ENCODE peak calls at places on chromosomes 12 and 14, in eight cellular contexts. One of them, this sample, is unnamed.

GRCh38 chr14:37594238-37594915 is 672 bp downstream of the FOXA1 start:
- DNase-seq in GM20000: no peak
- DNase-seq in ascending aorta: no peak
- DNase-seq in AG10803: peak
- DNase-seq in progenitor cell of endocrine pancreas: peak
- DNase-seq in Calu3: peak
- DNase-seq in HCT116: peak
- DNase-seq in left lung: no peak
- DNase-seq in this sample: no peak

GRCh38 chr14:31297112-31297511 is 89.5 kb upstream of the HECTD1 start:
- DNase-seq in progenitor cell of endocrine pancreas: no peak
- DNase-seq in ascending aorta: no peak
- DNase-seq in Calu3: no peak
- DNase-seq in GM20000: no peak
- DNase-seq in HCT116: no peak
- DNase-seq in AG10803: no peak
- DNase-seq in left lung: no peak
- DNase-seq in this sample: no peak

GRCh38 chr12:50101663-50102062 is 2.1 kb upstream of the GPD1 start:
- DNase-seq in HCT116: peak
- DNase-seq in progenitor cell of endocrine pancreas: no peak
- DNase-seq in GM20000: no peak
- DNase-seq in left lung: no peak
- DNase-seq in AG10803: peak
- DNase-seq in Calu3: no peak
- DNase-seq in ascending aorta: no peak
- DNase-seq in this sample: no peak

GRCh38 chr14:68864301-68864810 is 71.5 kb upstream of the ZFP36L1 start:
- DNase-seq in progenitor cell of endocrine pancreas: no peak
- DNase-seq in AG10803: peak
- DNase-seq in left lung: no peak
- DNase-seq in HCT116: no peak
- DNase-seq in GM20000: no peak
- DNase-seq in Calu3: no peak
- DNase-seq in ascending aorta: no peak
- DNase-seq in this sample: no peak

GRCh38 chr14:69151458-69152180 is 1.3 kb downstream of the DCAF5 start:
- DNase-seq in progenitor cell of endocrine pancreas: peak
- DNase-seq in ascending aorta: no peak
- DNase-seq in HCT116: peak
- DNase-seq in Calu3: peak
- DNase-seq in GM20000: peak
- DNase-seq in AG10803: peak
- DNase-seq in left lung: peak
- DNase-seq in this sample: peak

GRCh38 chr14:24630087-24630871 is 3.7 kb downstream of the GZMB start:
- DNase-seq in Calu3: no peak
- DNase-seq in AG10803: no peak
- DNase-seq in left lung: no peak
- DNase-seq in HCT116: no peak
- DNase-seq in GM20000: no peak
- DNase-seq in progenitor cell of endocrine pancreas: no peak
- DNase-seq in ascending aorta: no peak
- DNase-seq in this sample: no peak

GRCh38 chr12:52616680-52617402 is 1.5 kb downstream of the KRT73 start:
- DNase-seq in progenitor cell of endocrine pancreas: no peak
- DNase-seq in Calu3: no peak
- DNase-seq in AG10803: no peak
- DNase-seq in ascending aorta: no peak
- DNase-seq in GM20000: no peak
- DNase-seq in left lung: no peak
- DNase-seq in HCT116: no peak
- DNase-seq in this sample: no peak

GRCh38 chr12:26938660-26939185 is 453 bp downstream of the FGFR1OP2 start:
- DNase-seq in AG10803: no peak
- DNase-seq in ascending aorta: no peak
- DNase-seq in HCT116: peak
- DNase-seq in GM20000: peak
- DNase-seq in Calu3: no peak
- DNase-seq in left lung: peak
- DNase-seq in progenitor cell of endocrine pancreas: no peak
- DNase-seq in this sample: no peak

GRCh38 chr14:74246561-74246960 is 7.3 kb downstream of the VSX2 start:
- DNase-seq in AG10803: no peak
- DNase-seq in Calu3: no peak
- DNase-seq in ascending aorta: no peak
- DNase-seq in progenitor cell of endocrine pancreas: no peak
- DNase-seq in GM20000: no peak
- DNase-seq in left lung: no peak
- DNase-seq in HCT116: no peak
- DNase-seq in this sample: no peak

GRCh38 chr12:76554411-76555225 is 5.0 kb downstream of the OSBPL8 start:
- DNase-seq in progenitor cell of endocrine pancreas: no peak
- DNase-seq in ascending aorta: no peak
- DNase-seq in Calu3: no peak
- DNase-seq in left lung: no peak
- DNase-seq in HCT116: no peak
- DNase-seq in GM20000: no peak
- DNase-seq in AG10803: no peak
- DNase-seq in this sample: no peak

GRCh38 chr12:122167328-122167925 is 6.6 kb downstream of the IL31 start:
- DNase-seq in AG10803: no peak
- DNase-seq in GM20000: no peak
- DNase-seq in left lung: no peak
- DNase-seq in Calu3: no peak
- DNase-seq in progenitor cell of endocrine pancreas: no peak
- DNase-seq in ascending aorta: no peak
- DNase-seq in HCT116: no peak
- DNase-seq in this sample: no peak

GRCh38 chr14:31312934-31313333 is 105.3 kb upstream of the HECTD1 start:
- DNase-seq in AG10803: no peak
- DNase-seq in GM20000: no peak
- DNase-seq in ascending aorta: no peak
- DNase-seq in progenitor cell of endocrine pancreas: no peak
- DNase-seq in Calu3: no peak
- DNase-seq in HCT116: no peak
- DNase-seq in left lung: no peak
- DNase-seq in this sample: no peak

GRCh38 chr12:12194206-12194605 is 72.6 kb downstream of the LRP6 start:
- DNase-seq in AG10803: no peak
- DNase-seq in left lung: no peak
- DNase-seq in Calu3: peak
- DNase-seq in HCT116: peak
- DNase-seq in progenitor cell of endocrine pancreas: no peak
- DNase-seq in ascending aorta: no peak
- DNase-seq in GM20000: no peak
- DNase-seq in this sample: no peak

GRCh38 chr14:91892918-91893527 is 25.7 kb upstream of the TC2N start:
- DNase-seq in GM20000: peak
- DNase-seq in AG10803: no peak
- DNase-seq in left lung: no peak
- DNase-seq in Calu3: peak
- DNase-seq in progenitor cell of endocrine pancreas: no peak
- DNase-seq in ascending aorta: no peak
- DNase-seq in HCT116: peak
- DNase-seq in this sample: no peak

GRCh38 chr14:87161502-87161901 is 831.5 kb downstream of the GALC start:
- DNase-seq in ascending aorta: no peak
- DNase-seq in AG10803: no peak
- DNase-seq in left lung: no peak
- DNase-seq in Calu3: no peak
- DNase-seq in GM20000: no peak
- DNase-seq in HCT116: no peak
- DNase-seq in progenitor cell of endocrine pancreas: no peak
- DNase-seq in this sample: no peak

GRCh38 chr12:124015791-124016510 is 42.9 kb downstream of the ZNF664 start:
- DNase-seq in AG10803: no peak
- DNase-seq in progenitor cell of endocrine pancreas: no peak
- DNase-seq in HCT116: no peak
- DNase-seq in Calu3: no peak
- DNase-seq in GM20000: no peak
- DNase-seq in left lung: no peak
- DNase-seq in ascending aorta: no peak
- DNase-seq in this sample: no peak

GRCh38 chr14:22002860-22003284 is 329.3 kb upstream of the OR4E1 start:
- DNase-seq in ascending aorta: no peak
- DNase-seq in HCT116: peak
- DNase-seq in AG10803: no peak
- DNase-seq in left lung: no peak
- DNase-seq in progenitor cell of endocrine pancreas: no peak
- DNase-seq in Calu3: peak
- DNase-seq in GM20000: no peak
- DNase-seq in this sample: no peak
- TF ChIP-seq CTCF in ascending aorta: peak
- TF ChIP-seq CTCF in HCT116: peak
- TF ChIP-seq CTCF in AG10803: no peak
- TF ChIP-seq CTCF in left lung: no peak
- TF ChIP-seq CTCF in progenitor cell of endocrine pancreas: peak
- TF ChIP-seq CTCF in Calu3: no peak
- TF ChIP-seq CTCF in GM20000: peak
- TF ChIP-seq CTCF in this sample: no peak

GRCh38 chr12:55843431-55843830 is 695 bp upstream of the MMP19 start:
- DNase-seq in left lung: no peak
- DNase-seq in HCT116: no peak
- DNase-seq in GM20000: no peak
- DNase-seq in progenitor cell of endocrine pancreas: no peak
- DNase-seq in ascending aorta: no peak
- DNase-seq in AG10803: no peak
- DNase-seq in Calu3: no peak
- DNase-seq in this sample: no peak

GRCh38 chr12:55840581-55841351 is 2.0 kb downstream of the MMP19 start:
- DNase-seq in Calu3: no peak
- DNase-seq in ascending aorta: no peak
- DNase-seq in progenitor cell of endocrine pancreas: no peak
- DNase-seq in HCT116: no peak
- DNase-seq in GM20000: no peak
- DNase-seq in left lung: no peak
- DNase-seq in AG10803: no peak
- DNase-seq in this sample: no peak

GRCh38 chr12:55838361-55838760 is 4.4 kb downstream of the MMP19 start:
- DNase-seq in GM20000: no peak
- DNase-seq in HCT116: no peak
- DNase-seq in AG10803: no peak
- DNase-seq in ascending aorta: no peak
- DNase-seq in left lung: no peak
- DNase-seq in progenitor cell of endocrine pancreas: no peak
- DNase-seq in Calu3: no peak
- DNase-seq in this sample: no peak

GRCh38 chr12:55842681-55843429 is at the start of gene MMP19:
- DNase-seq in Calu3: no peak
- DNase-seq in left lung: no peak
- DNase-seq in progenitor cell of endocrine pancreas: no peak
- DNase-seq in GM20000: no peak
- DNase-seq in ascending aorta: no peak
- DNase-seq in HCT116: no peak
- DNase-seq in AG10803: peak
- DNase-seq in this sample: no peak

DNA sequence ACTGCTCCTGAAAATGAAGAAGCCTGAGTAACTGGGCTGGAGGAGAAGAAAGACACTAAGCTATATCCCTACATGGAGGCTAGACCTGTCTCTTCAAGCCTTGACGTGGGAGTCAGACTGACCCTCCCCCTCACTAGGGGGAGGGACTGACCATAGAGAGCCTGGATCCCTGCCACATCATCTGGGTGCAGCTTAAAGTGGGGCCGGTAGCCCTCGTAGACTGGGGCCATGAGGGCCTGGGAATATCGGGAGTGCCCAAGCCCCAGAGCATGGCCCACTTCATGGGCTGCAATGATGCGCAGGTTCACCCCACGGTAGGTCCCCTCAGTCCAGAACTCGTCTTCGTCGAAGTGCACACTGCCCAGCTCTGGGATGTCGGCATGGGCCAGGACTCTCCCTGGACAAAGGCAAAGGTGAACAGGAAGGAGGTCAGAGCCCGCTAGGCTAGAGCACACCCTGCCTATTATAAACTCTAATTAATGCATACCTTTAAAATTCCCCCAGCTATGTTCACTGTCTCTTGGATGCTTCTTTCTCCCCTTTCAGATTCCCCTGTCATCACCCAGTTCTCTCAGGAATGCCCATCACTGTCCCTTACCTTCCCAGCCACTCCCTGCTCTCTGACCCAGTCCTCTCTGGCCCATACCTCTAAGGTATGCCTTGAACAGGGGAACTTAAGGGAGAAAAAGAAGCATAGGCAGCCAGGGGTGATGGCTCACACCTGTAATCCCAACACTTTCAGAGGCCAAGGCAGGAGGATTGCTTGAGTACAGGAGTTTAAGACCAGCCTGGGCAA is 3.2 kb downstream of the MMP19 start:
- DNase-seq in left lung: no peak
- DNase-seq in HCT116: no peak
- DNase-seq in progenitor cell of endocrine pancreas: no peak
- DNase-seq in ascending aorta: no peak
- DNase-seq in AG10803: no peak
- DNase-seq in GM20000: no peak
- DNase-seq in Calu3: no peak
- DNase-seq in this sample: no peak
- TF ChIP-seq CTCF in left lung: no peak
- TF ChIP-seq CTCF in HCT116: no peak
- TF ChIP-seq CTCF in progenitor cell of endocrine pancreas: no peak
- TF ChIP-seq CTCF in ascending aorta: no peak
- TF ChIP-seq CTCF in AG10803: no peak
- TF ChIP-seq CTCF in GM20000: no peak
- TF ChIP-seq CTCF in Calu3: no peak
- TF ChIP-seq CTCF in this sample: no peak

GRCh38 chr12:109548258-109548657 is 25.0 kb downstream of the MMAB start:
- DNase-seq in ascending aorta: no peak
- DNase-seq in HCT116: no peak
- DNase-seq in Calu3: no peak
- DNase-seq in left lung: peak
- DNase-seq in GM20000: no peak
- DNase-seq in AG10803: no peak
- DNase-seq in progenitor cell of endocrine pancreas: no peak
- DNase-seq in this sample: no peak
- TF ChIP-seq CTCF in ascending aorta: no peak
- TF ChIP-seq CTCF in HCT116: no peak
- TF ChIP-seq CTCF in Calu3: no peak
- TF ChIP-seq CTCF in left lung: no peak
- TF ChIP-seq CTCF in GM20000: no peak
- TF ChIP-seq CTCF in AG10803: no peak
- TF ChIP-seq CTCF in progenitor cell of endocrine pancreas: no peak
- TF ChIP-seq CTCF in this sample: no peak

GRCh38 chr12:125538800-125539199 is 473.6 kb downstream of the AACS start:
- DNase-seq in progenitor cell of endocrine pancreas: no peak
- DNase-seq in left lung: peak
- DNase-seq in Calu3: no peak
- DNase-seq in ascending aorta: no peak
- DNase-seq in GM20000: no peak
- DNase-seq in AG10803: no peak
- DNase-seq in HCT116: no peak
- DNase-seq in this sample: no peak

GRCh38 chr12:125528300-125528699 is 463.1 kb downstream of the AACS start:
- DNase-seq in HCT116: no peak
- DNase-seq in ascending aorta: no peak
- DNase-seq in left lung: no peak
- DNase-seq in Calu3: no peak
- DNase-seq in AG10803: no peak
- DNase-seq in GM20000: no peak
- DNase-seq in progenitor cell of endocrine pancreas: no peak
- DNase-seq in this sample: no peak

GRCh38 chr12:125530876-125531275 is 465.6 kb downstream of the AACS start:
- DNase-seq in ascending aorta: no peak
- DNase-seq in Calu3: no peak
- DNase-seq in left lung: no peak
- DNase-seq in HCT116: no peak
- DNase-seq in progenitor cell of endocrine pancreas: no peak
- DNase-seq in GM20000: no peak
- DNase-seq in AG10803: no peak
- DNase-seq in this sample: no peak

GRCh38 chr12:125533434-125534029 is 468.3 kb downstream of the AACS start:
- DNase-seq in HCT116: no peak
- DNase-seq in ascending aorta: no peak
- DNase-seq in GM20000: peak
- DNase-seq in Calu3: peak
- DNase-seq in progenitor cell of endocrine pancreas: peak
- DNase-seq in left lung: peak
- DNase-seq in AG10803: no peak
- DNase-seq in this sample: no peak
- TF ChIP-seq CTCF in HCT116: peak
- TF ChIP-seq CTCF in ascending aorta: peak
- TF ChIP-seq CTCF in GM20000: peak
- TF ChIP-seq CTCF in Calu3: peak
- TF ChIP-seq CTCF in progenitor cell of endocrine pancreas: peak
- TF ChIP-seq CTCF in left lung: peak
- TF ChIP-seq CTCF in AG10803: peak
- TF ChIP-seq CTCF in this sample: no peak

This sample was measured in activated B cell treated with CpG ODN at 0.5 μM for 24 hours.